ENCODE peak calls at places on chromosomes 4 and X, in eight cellular contexts. D is GM04503; L is amniotic stem cell; J is effector memory CD8-positive, alpha-beta T cell; N is H9; O is K562; C is ELF-1; A is hepatic stellate cell. P is an unnamed sample.

GRCh38 chrX:56932106-56932505 is 63.2 kb downstream of the SPIN3 start:
- DNase-seq in D (no peak), L (no peak), J (no peak), N (no peak), O (no peak), C (no peak), A (no peak), P (no peak)

GRCh38 chr4:155405059-155405458 is 28.3 kb upstream of the MAP9 start:
- DNase-seq in D (no peak), L (no peak), J (no peak), N (no peak), O (no peak), C (no peak), A (no peak), P (no peak)

GRCh38 chrX:45070116-45071007 is 130.3 kb downstream of the DIPK2B start:
- DNase-seq in D (peak), L (peak), J (no peak), N (no peak), O (peak), C (peak), A (peak), P (peak)

GRCh38 chr4:152807294-152807829 is 27.6 kb downstream of the ARFIP1 start:
- DNase-seq in D (no peak), L (no peak), J (no peak), N (no peak), O (no peak), C (no peak), A (no peak), P (no peak)

GRCh38 chr4:170270628-170271027 is 180.9 kb upstream of the AADAT start:
- DNase-seq in D (no peak), L (no peak), J (no peak), N (no peak), O (no peak), C (no peak), A (no peak), P (no peak)

GRCh38 chr4:151692821-151693504 is 67.8 kb downstream of the GATB start:
- DNase-seq in D (no peak), L (no peak), J (no peak), N (no peak), O (no peak), C (no peak), A (no peak), P (no peak)

GRCh38 chrX:130125090-130125489 is 14.8 kb upstream of the ELF4 start:
- DNase-seq in D (no peak), L (no peak), J (no peak), N (no peak), O (no peak), C (peak), A (no peak), P (peak)

GRCh38 chrX:111133389-111133788 is 37.4 kb downstream of the PAK3 start:
- DNase-seq in D (no peak), L (no peak), J (no peak), N (no peak), O (no peak), C (no peak), A (no peak), P (no peak)